ENCODE peak calls at places on chromosome 1, in six cellular contexts. L, N, D, V, G and W are unnamed samples.

GRCh38 chr1:58823481-58824010 is 39.7 kb upstream of the JUN start:
- DNase-seq in V (peak), G (no peak), L (no peak), N (peak), D (no peak), W (no peak)

GRCh38 chr1:218917646-218918045 is 256.0 kb upstream of the LYPLAL1 start:
- DNase-seq in L (no peak), D (no peak), V (no peak), N (no peak), G (no peak), W (no peak)

GRCh38 chr1:236543065-236543669 is 19.4 kb downstream of the LGALS8 start:
- DNase-seq in D (no peak), L (peak), V (no peak), N (peak), G (no peak), W (no peak)

GRCh38 chr1:159922499-159923202 is 2.7 kb downstream of the TAGLN2 start:
- DNase-seq in N (no peak), G (no peak), D (no peak), L (no peak), V (no peak), W (no peak)

GRCh38 chr1:31005617-31006166 is 59.8 kb downstream of the PUM1 start:
- DNase-seq in D (no peak), L (no peak), G (no peak), V (no peak), N (no peak), W (no peak)

GRCh38 chr1:84165566-84165965 is 21.5 kb downstream of the PRKACB start:
- DNase-seq in G (no peak), N (no peak), L (no peak), D (no peak), V (no peak), W (no peak)

GRCh38 chr1:201751872-201752271 is 77.1 kb upstream of the IPO9 start:
- DNase-seq in N (peak), D (no peak), L (peak), V (no peak), G (no peak), W (no peak)

GRCh38 chr1:214454619-214455396 is 96.6 kb downstream of the PTPN14 start:
- DNase-seq in N (no peak), V (peak), L (no peak), D (no peak), G (no peak), W (no peak)

GRCh38 chr1:39187276-39188046 is 17.0 kb upstream of the MACF1 start:
- DNase-seq in N (no peak), L (no peak), D (no peak), G (no peak), V (no peak), W (no peak)

GRCh38 chr1:236440373-236440772 is 46.3 kb downstream of the EDARADD start:
- DNase-seq in D (no peak), V (no peak), N (no peak), G (no peak), L (no peak), W (no peak)

GRCh38 chr1:77031101-77031662 is 163.9 kb downstream of the ST6GALNAC5 start:
- DNase-seq in D (no peak), N (no peak), L (no peak), G (no peak), V (peak), W (no peak)

GRCh38 chr1:189323090-189323489 is 1154.6 kb downstream of the BRINP3 start:
- DNase-seq in V (no peak), D (no peak), G (no peak), L (no peak), N (no peak), W (no peak)

GRCh38 chr1:202105571-202106339 is 17.0 kb upstream of the GPR37L1 start:
- DNase-seq in G (no peak), N (peak), L (peak), V (peak), D (no peak), W (no peak)

GRCh38 chr1:206738370-206739366 is 31.9 kb upstream of the IL19 start:
- DNase-seq in N (peak), L (peak), D (no peak), V (peak), G (no peak), W (no peak)

GRCh38 chr1:10286244-10286643 is 75.9 kb downstream of the KIF1B start:
- DNase-seq in G (no peak), D (no peak), N (no peak), V (no peak), L (no peak), W (no peak)